ENCODE peak calls at places on chromosomes 16 and 17, in ten cellular contexts. D is choroid plexus epithelial cell, W is AG09309, V is cardiac muscle cell, B is A549, T is HFF-Myc, X is fibroblast of mammary gland, I is OCI-LY7, O is psoas muscle, J is dorsolateral prefrontal cortex. L is an unnamed sample.

GRCh38 chr16:4698321-4699029 is 5.1 kb downstream of the NUDT16L1 start:
- DNase-seq in D (no peak), W (no peak), V (no peak), B (no peak), T (no peak), X (no peak), I (no peak), O (peak), J (no peak), L (no peak)

GRCh38 chr17:14203392-14203791 is 33.3 kb downstream of the CDRT15 start:
- DNase-seq in D (peak), W (no peak), V (no peak), B (no peak), T (no peak), X (no peak), I (peak), O (no peak), J (no peak), L (peak)

GRCh38 chr17:49783051-49783715 is 5.3 kb upstream of the KAT7 start:
- DNase-seq in D (no peak), W (no peak), V (no peak), B (no peak), T (no peak), X (no peak), I (no peak), O (no peak), J (no peak), L (no peak)

GRCh38 chr16:1245452-1246005 is 5.0 kb downstream of the TPSAB1 start:
- DNase-seq in D (no peak), W (no peak), V (no peak), B (no peak), T (no peak), X (no peak), I (no peak), O (peak), J (no peak), L (no peak)

GRCh38 chr17:81210868-81211267 is 11.9 kb downstream of the CEP131 start:
- DNase-seq in D (peak), W (no peak), V (no peak), B (no peak), T (no peak), X (peak), I (no peak), O (no peak), J (no peak), L (no peak)

GRCh38 chr17:1360975-1361374 is 39.0 kb downstream of the YWHAE start:
- DNase-seq in D (no peak), W (no peak), V (no peak), B (no peak), T (no peak), X (no peak), I (no peak), O (no peak), J (no peak), L (no peak)

GRCh38 chr17:78329263-78330059 is 30.4 kb downstream of the SOCS3 start:
- DNase-seq in D (peak), W (peak), V (no peak), B (peak), T (no peak), X (peak), I (no peak), O (no peak), J (no peak), L (peak)

GRCh38 chr16:24920568-24920967 is 74.8 kb downstream of the SLC5A11 start:
- DNase-seq in D (no peak), W (no peak), V (no peak), B (no peak), T (no peak), X (no peak), I (no peak), O (no peak), J (no peak), L (no peak)

GRCh38 chr17:37813753-37814152 is 68.9 kb upstream of the HNF1B start:
- DNase-seq in D (peak), W (peak), V (no peak), B (peak), T (no peak), X (peak), I (no peak), O (no peak), J (no peak), L (peak)

GRCh38 chr16:84243732-84244131 is 3.9 kb upstream of the KCNG4 start:
- DNase-seq in D (no peak), W (no peak), V (no peak), B (no peak), T (no peak), X (no peak), I (peak), O (no peak), J (no peak), L (no peak)

GRCh38 chr16:66254751-66255150 is 111.7 kb upstream of the CDH5 start:
- DNase-seq in D (peak), W (no peak), V (no peak), B (no peak), T (no peak), X (peak), I (no peak), O (no peak), J (no peak), L (peak)

GRCh38 chr16:87681990-87682570 is 79.8 kb downstream of the JPH3 start:
- DNase-seq in D (peak), W (peak), V (no peak), B (peak), T (peak), X (peak), I (peak), O (no peak), J (no peak), L (peak)

GRCh38 chr17:3980381-3980975 is 16.2 kb upstream of the ATP2A3 start:
- DNase-seq in D (no peak), W (no peak), V (no peak), B (no peak), T (no peak), X (no peak), I (no peak), O (peak), J (no peak), L (no peak)

GRCh38 chr16:65446441-65446840 is 324.6 kb upstream of the CDH11 start:
- DNase-seq in D (no peak), W (no peak), V (no peak), B (no peak), T (no peak), X (no peak), I (no peak), O (no peak), J (peak), L (no peak)

GRCh38 chr17:43908111-43908721 is 880 bp upstream of the MPP2 start:
- DNase-seq in D (peak), W (peak), V (peak), B (peak), T (no peak), X (peak), I (peak), O (peak), J (peak), L (peak)

GRCh38 chr17:491086-492014 is 138.7 kb upstream of the RPH3AL start:
- DNase-seq in D (peak), W (no peak), V (peak), B (peak), T (no peak), X (peak), I (peak), O (peak), J (no peak), L (peak)

GRCh38 chr16:1775846-1776671 is 3.1 kb upstream of the MRPS34 start:
- DNase-seq in D (no peak), W (no peak), V (no peak), B (no peak), T (no peak), X (no peak), I (no peak), O (no peak), J (no peak), L (no peak)

GRCh38 chr16:569445-570254 is at the start of gene PIGQ:
- DNase-seq in D (peak), W (no peak), V (peak), B (peak), T (no peak), X (peak), I (peak), O (peak), J (peak), L (peak)

GRCh38 chr17:8158267-8159031 is 4.3 kb downstream of the VAMP2 start:
- DNase-seq in D (peak), W (no peak), V (peak), B (peak), T (peak), X (peak), I (peak), O (peak), J (peak), L (peak)

GRCh38 chr16:12120331-12120981 is 143.9 kb downstream of the SNX29 start:
- DNase-seq in D (peak), W (no peak), V (no peak), B (no peak), T (no peak), X (peak), I (no peak), O (no peak), J (no peak), L (peak)

DNA sequence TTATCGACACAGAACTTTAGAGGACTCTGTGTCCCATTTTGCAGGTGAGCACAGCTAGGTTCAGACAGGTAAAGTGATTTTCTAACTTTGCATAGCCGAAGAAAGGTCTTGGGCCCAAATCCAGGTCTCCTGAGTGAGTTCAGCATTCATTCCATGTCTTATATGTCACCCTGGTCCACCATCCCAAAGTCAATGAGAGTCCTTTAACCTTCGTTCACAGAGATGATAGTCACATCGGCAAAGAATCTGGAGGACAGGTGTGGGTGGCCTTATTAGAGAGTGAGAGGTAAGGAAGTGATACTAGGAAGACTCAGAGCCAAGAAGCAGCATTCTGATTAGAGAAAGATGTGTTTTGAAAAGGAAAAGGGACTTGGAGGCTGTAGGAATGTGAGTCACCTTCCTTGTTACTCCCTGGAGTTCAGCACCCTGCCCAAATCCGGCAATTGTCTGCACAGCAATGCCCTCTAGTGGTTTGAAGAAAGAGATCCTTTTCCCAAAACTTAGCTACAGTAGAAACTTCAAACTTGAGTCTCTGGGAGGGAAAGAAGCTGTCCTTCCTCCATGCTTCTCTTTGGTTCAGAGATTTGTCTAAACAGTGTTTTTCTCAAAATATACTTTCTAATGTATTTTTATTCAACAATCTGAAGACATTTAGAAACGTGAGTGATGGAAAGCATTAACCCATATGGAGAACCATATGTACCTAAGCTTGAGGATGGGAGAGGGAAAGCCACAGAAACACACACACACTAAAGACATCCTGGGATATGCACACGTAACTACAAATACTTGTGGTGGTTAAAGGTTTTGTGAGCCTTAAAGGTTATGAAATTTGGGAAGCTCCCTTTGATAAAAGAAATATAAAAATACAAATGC is 96.4 kb upstream of the SHISA6 start:
- DNase-seq in D (peak), W (no peak), V (peak), B (peak), T (peak), X (peak), I (peak), O (no peak), J (no peak), L (peak)
- TF ChIP-seq CTCF in D (peak), W (peak), V (peak), B (peak), T (peak), X (peak), I (peak), O (peak), J (peak), L (peak)

GRCh38 chr16:77246160-77246559 is 47.0 kb downstream of the SYCE1L start:
- DNase-seq in D (no peak), W (no peak), V (no peak), B (no peak), T (no peak), X (peak), I (no peak), O (no peak), J (no peak), L (no peak)
- H3K4me3 ChIP-seq in D (no peak), W (no peak), V (no peak), B (no peak), T (no peak), X (no peak), I (no peak), O (no peak), J (no peak), L (no peak)

DNA sequence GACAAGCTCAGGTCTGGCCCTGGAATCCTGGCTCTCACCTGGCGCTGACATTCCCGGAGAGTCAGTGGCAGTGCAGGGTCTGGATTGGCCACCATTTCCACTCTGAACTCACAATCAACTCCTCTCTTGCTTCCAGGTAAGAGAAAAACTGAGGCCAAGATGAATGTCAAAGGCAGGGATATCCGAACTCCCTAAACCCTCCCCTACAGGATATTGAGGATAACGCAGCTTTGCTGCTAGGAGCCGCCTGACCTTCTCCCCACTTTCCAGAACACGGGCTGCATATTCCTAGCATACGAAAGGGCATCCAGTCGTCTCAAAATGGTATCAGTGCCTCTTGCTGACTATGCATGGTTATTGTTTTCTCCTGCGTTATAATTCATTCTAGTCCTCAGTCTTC is 473.4 kb downstream of the SOX9 start:
- DNase-seq in D (no peak), W (no peak), V (no peak), B (no peak), T (no peak), X (no peak), I (no peak), O (no peak), J (no peak), L (no peak)
- TF ChIP-seq CTCF in D (no peak), W (no peak), V (no peak), B (no peak), T (no peak), X (no peak), I (no peak), O (no peak), J (no peak), L (no peak)

GRCh38 chr17:79609616-79610150 is 1.2 kb downstream of the RBFOX3 start:
- DNase-seq in D (no peak), W (no peak), V (no peak), B (peak), T (no peak), X (no peak), I (no peak), O (no peak), J (no peak), L (no peak)
- H3K4me3 ChIP-seq in D (no peak), W (no peak), V (no peak), B (peak), T (no peak), X (no peak), I (no peak), O (no peak), J (peak), L (no peak)

GRCh38 chr16:68382296-68382718 is 66.0 kb downstream of the SMPD3 start:
- DNase-seq in D (no peak), W (no peak), V (no peak), B (peak), T (no peak), X (no peak), I (peak), O (no peak), J (no peak), L (no peak)
- TF ChIP-seq CTCF in D (peak), W (peak), V (peak), B (no peak), T (peak), X (peak), I (peak), O (no peak), J (no peak), L (peak)

DNA sequence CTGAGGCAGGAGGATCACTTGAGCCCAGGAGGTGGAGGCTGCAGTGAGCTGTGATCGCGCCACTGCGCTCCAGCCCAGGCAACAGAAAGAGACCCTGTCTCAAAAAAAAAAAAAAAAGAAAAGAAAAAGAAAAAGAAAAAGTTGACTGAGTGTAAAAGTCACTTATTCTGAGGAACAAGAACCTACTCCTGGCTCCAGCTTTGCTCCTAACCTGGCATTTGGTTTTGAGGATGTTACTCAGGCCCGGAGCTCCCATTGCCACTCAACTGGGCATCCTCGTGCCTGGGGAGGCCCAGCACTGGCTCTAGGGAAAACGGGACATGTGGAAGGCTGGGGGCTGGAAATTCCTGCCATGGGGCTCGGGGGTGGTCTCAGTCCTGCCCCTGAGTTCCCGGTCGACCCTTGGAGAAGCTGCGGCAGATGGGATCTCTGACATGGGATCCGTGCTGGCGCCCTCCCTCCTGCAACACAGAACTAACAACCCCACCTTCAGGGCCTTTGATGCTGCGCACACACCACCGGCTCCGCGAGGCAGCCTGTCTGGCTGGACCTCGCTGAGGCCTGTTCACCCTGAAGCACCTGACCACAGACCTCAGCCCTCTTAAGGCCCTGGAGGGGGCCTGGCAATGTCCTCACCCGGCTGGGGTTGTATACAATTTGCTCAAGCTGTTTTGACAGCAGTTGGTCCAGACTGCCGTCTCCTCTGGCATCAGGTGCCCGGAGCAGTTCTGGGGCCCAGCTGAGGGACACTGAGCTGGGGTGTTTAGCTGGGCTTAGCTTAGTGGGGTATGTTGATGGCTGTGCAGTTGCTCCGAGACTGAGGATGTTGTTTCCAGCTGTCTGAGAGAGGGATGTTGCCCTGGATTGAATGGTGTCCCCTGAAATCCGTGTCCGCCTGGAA is 12.3 kb downstream of the CD7 start:
- DNase-seq in D (no peak), W (no peak), V (no peak), B (no peak), T (no peak), X (no peak), I (no peak), O (no peak), J (no peak), L (no peak)
- H3K4me3 ChIP-seq in D (no peak), W (no peak), V (no peak), B (no peak), T (no peak), X (no peak), I (no peak), O (no peak), J (no peak), L (no peak)

DNA sequence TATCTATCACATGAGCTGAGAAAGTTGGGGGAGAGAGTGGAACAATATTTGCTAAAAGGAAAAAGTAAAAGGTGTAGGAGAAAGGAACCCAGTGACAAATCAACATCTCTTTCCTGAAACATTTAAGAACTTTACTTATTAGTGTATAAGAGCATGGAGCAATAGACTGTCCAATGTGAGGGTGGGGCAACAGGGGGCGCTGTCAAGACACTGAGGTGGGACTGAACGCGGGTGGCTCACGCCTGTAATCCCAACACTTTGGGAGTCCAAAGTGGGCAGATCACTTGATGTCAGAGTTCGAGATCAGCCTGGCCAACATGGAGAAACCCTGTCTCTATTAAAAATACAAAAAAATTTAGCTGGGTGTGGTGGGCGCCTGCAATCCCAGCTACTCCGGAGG is 21.2 kb downstream of the PCTP start:
- DNase-seq in D (no peak), W (no peak), V (no peak), B (no peak), T (no peak), X (no peak), I (no peak), O (no peak), J (no peak), L (no peak)
- TF ChIP-seq CTCF in D (peak), W (peak), V (no peak), B (no peak), T (no peak), X (no peak), I (peak), O (no peak), J (no peak), L (no peak)

L was measured in fibroblast of villous mesenchyme.